ENCODE peak calls at places on chromosomes 6 and 20, in four cellular contexts. One of them, this sample, is unnamed.

GRCh38 chr6:16770701-16771569 is 9.7 kb upstream of the ATXN1 start:
- DNase-seq in GM23248: peak
- DNase-seq in PC-3: peak
- DNase-seq in fibroblast of lung: peak
- DNase-seq in this sample: peak

GRCh38 chr20:1776608-1777475 is 118.4 kb upstream of the SIRPA start:
- DNase-seq in PC-3: peak
- DNase-seq in fibroblast of lung: peak
- DNase-seq in GM23248: peak
- DNase-seq in this sample: peak

GRCh38 chr6:157561037-157561790 is 180.2 kb downstream of the ZDHHC14 start:
- DNase-seq in PC-3: no peak
- DNase-seq in GM23248: no peak
- DNase-seq in fibroblast of lung: no peak
- DNase-seq in this sample: no peak

GRCh38 chr20:37781626-37782025 is 87.8 kb downstream of the CTNNBL1 start:
- DNase-seq in GM23248: peak
- DNase-seq in fibroblast of lung: no peak
- DNase-seq in PC-3: peak
- DNase-seq in this sample: peak

GRCh38 chr6:36735110-36735971 is 37.7 kb downstream of the RAB44 start:
- DNase-seq in GM23248: peak
- DNase-seq in fibroblast of lung: peak
- DNase-seq in PC-3: peak
- DNase-seq in this sample: no peak

GRCh38 chr6:84052204-84052882 is 18.8 kb downstream of the MRAP2 start:
- DNase-seq in GM23248: peak
- DNase-seq in PC-3: peak
- DNase-seq in fibroblast of lung: peak
- DNase-seq in this sample: peak

GRCh38 chr20:43938932-43939761 is 24.5 kb downstream of the TOX2 start:
- DNase-seq in PC-3: peak
- DNase-seq in fibroblast of lung: peak
- DNase-seq in GM23248: peak
- DNase-seq in this sample: peak

GRCh38 chr6:32973144-32973854 is 4.9 kb downstream of the BRD2 start:
- DNase-seq in GM23248: peak
- DNase-seq in fibroblast of lung: no peak
- DNase-seq in PC-3: peak
- DNase-seq in this sample: peak

GRCh38 chr6:15893556-15894253 is 230.9 kb upstream of the DTNBP1 start:
- DNase-seq in GM23248: no peak
- DNase-seq in PC-3: peak
- DNase-seq in fibroblast of lung: peak
- DNase-seq in this sample: peak

GRCh38 chr6:124590001-124590400 is 372.2 kb upstream of the RNF217 start:
- DNase-seq in fibroblast of lung: no peak
- DNase-seq in PC-3: no peak
- DNase-seq in GM23248: no peak
- DNase-seq in this sample: no peak

GRCh38 chr6:44339763-44340625 is 2.5 kb upstream of the SPATS1 start:
- DNase-seq in PC-3: peak
- DNase-seq in GM23248: peak
- DNase-seq in fibroblast of lung: no peak
- DNase-seq in this sample: peak

GRCh38 chr20:10312111-10312510 is 93.5 kb downstream of the SNAP25 start:
- DNase-seq in GM23248: peak
- DNase-seq in PC-3: no peak
- DNase-seq in fibroblast of lung: peak
- DNase-seq in this sample: no peak

GRCh38 chr6:65182681-65183080 is 524.3 kb downstream of the EYS start:
- DNase-seq in fibroblast of lung: peak
- DNase-seq in GM23248: no peak
- DNase-seq in PC-3: peak
- DNase-seq in this sample: no peak

GRCh38 chr6:72260489-72260888 is 361.4 kb upstream of the KCNQ5 start:
- DNase-seq in GM23248: no peak
- DNase-seq in fibroblast of lung: no peak
- DNase-seq in PC-3: peak
- DNase-seq in this sample: no peak

GRCh38 chr20:18001131-18001921 is 32.5 kb downstream of the MGME1 start:
- DNase-seq in PC-3: peak
- DNase-seq in GM23248: peak
- DNase-seq in fibroblast of lung: peak
- DNase-seq in this sample: peak

GRCh38 chr6:134314236-134314821 is 3.6 kb downstream of the SGK1 start:
- DNase-seq in fibroblast of lung: no peak
- DNase-seq in GM23248: no peak
- DNase-seq in PC-3: no peak
- DNase-seq in this sample: no peak

GRCh38 chr6:80077067-80077466 is 29.4 kb upstream of the BCKDHB start:
- DNase-seq in fibroblast of lung: no peak
- DNase-seq in GM23248: no peak
- DNase-seq in PC-3: no peak
- DNase-seq in this sample: no peak

GRCh38 chr6:148789991-148790390 is 43.2 kb downstream of the UST start:
- DNase-seq in GM23248: no peak
- DNase-seq in PC-3: no peak
- DNase-seq in fibroblast of lung: no peak
- DNase-seq in this sample: no peak

GRCh38 chr6:3757241-3757641 is 5.7 kb upstream of the PXDC1 start:
- DNase-seq in PC-3: no peak
- DNase-seq in fibroblast of lung: no peak
- DNase-seq in GM23248: peak
- DNase-seq in this sample: no peak

GRCh38 chr6:131029661-131030297 is 33.3 kb downstream of the EPB41L2 start:
- DNase-seq in GM23248: peak
- DNase-seq in fibroblast of lung: peak
- DNase-seq in PC-3: no peak
- DNase-seq in this sample: no peak

GRCh38 chr6:30490031-30490876 is 945 bp downstream of the HLA-E start:
- DNase-seq in fibroblast of lung: peak
- DNase-seq in GM23248: peak
- DNase-seq in PC-3: peak
- DNase-seq in this sample: peak

GRCh38 chr6:131387706-131388455 is 185.1 kb upstream of the ARG1 start:
- DNase-seq in PC-3: no peak
- DNase-seq in fibroblast of lung: no peak
- DNase-seq in GM23248: peak
- DNase-seq in this sample: no peak

GRCh38 chr20:2663887-2664719 is at the start of gene IDH3B:
- DNase-seq in GM23248: peak
- DNase-seq in fibroblast of lung: peak
- DNase-seq in PC-3: peak
- DNase-seq in this sample: peak

GRCh38 chr6:5084787-5085637 is at the start of gene PPP1R3G:
- DNase-seq in fibroblast of lung: peak
- DNase-seq in PC-3: peak
- DNase-seq in GM23248: peak
- DNase-seq in this sample: peak
- TF ChIP-seq EZH2 in fibroblast of lung: no peak
- TF ChIP-seq EZH2 in PC-3: no peak
- TF ChIP-seq EZH2 in GM23248: no peak
- TF ChIP-seq EZH2 in this sample: no peak

DNA sequence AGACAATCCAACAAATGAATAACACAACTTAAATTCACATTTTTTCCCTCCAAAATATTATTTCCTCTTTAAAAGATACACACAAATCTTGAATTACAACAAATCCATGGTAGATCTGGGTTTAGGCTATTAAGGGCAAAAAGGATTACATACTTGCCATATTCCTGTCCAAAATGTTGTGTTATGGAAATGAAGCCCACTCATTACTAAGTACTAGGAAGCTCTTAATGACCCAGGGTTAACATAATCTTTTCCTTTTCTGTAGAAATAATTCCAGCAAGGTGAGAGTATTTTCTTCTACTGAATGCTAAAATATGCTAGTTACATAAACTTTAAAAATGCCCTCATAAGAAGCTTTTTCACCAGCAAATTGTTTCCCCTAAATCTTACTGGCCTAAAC is 1.6 kb downstream of the SHPRH start:
- DNase-seq in fibroblast of lung: no peak
- DNase-seq in GM23248: no peak
- DNase-seq in PC-3: no peak
- DNase-seq in this sample: no peak
- H3K4me3 ChIP-seq in fibroblast of lung: peak
- H3K4me3 ChIP-seq in GM23248: peak
- H3K4me3 ChIP-seq in PC-3: peak
- H3K4me3 ChIP-seq in this sample: peak

DNA sequence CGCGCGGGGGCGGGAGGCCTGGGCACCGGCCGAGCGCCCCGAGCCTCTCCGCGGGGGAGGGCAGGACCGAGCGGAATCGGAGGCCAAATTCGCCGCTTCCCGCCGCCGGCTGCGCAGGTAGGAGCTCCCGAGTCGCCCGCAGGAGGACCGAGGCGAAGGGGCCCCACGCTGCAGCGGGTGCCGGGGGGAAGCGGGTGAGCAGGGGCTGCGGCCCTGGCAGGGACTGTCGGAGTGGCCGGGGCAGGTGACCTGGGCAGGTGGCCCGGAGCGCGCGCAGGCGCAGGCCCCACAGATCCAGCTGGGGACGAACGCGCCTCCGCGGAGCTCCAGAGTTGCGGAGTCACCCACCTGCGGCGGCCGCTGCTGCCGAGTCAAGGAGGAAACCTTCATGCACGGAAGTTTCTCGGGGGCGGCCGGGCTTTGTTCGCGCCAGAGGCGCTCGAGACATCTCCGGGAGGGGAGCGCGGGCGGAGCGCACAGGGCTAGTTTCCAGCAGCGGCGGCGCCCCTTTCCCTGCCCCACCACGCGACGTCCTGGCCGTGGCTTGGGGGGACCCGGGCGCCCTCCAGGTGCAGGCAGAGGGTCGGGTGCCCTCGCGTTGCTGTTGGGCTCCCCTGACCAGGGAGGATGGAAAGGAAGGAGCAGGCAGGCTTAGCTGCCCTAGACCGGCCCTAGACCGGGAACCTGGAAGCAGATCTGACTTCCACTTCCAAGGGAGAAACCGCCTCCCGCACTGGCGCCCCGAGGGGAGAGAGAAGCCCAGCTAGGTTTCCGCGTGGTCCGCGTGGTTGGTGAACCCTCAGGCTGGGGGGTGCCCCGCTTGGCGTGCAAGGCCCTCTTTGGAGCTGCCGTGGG is 590 bp downstream of the SLCO4A1 start:
- DNase-seq in fibroblast of lung: peak
- DNase-seq in PC-3: peak
- DNase-seq in GM23248: peak
- DNase-seq in this sample: peak
- TF ChIP-seq EZH2 in fibroblast of lung: no peak
- TF ChIP-seq EZH2 in PC-3: no peak
- TF ChIP-seq EZH2 in GM23248: peak
- TF ChIP-seq EZH2 in this sample: no peak

GRCh38 chr6:168896321-168896720 is 357.3 kb downstream of the THBS2 start:
- DNase-seq in PC-3: no peak
- DNase-seq in GM23248: no peak
- DNase-seq in fibroblast of lung: no peak
- DNase-seq in this sample: no peak

GRCh38 chr6:168901076-168901475 is 352.6 kb downstream of the THBS2 start:
- DNase-seq in fibroblast of lung: no peak
- DNase-seq in PC-3: no peak
- DNase-seq in GM23248: peak
- DNase-seq in this sample: no peak

GRCh38 chr6:168892031-168892430 is 361.6 kb downstream of the THBS2 start:
- DNase-seq in GM23248: no peak
- DNase-seq in PC-3: peak
- DNase-seq in fibroblast of lung: no peak
- DNase-seq in this sample: no peak

GRCh38 chr6:168890306-168890995 is 363.2 kb downstream of the THBS2 start:
- DNase-seq in fibroblast of lung: no peak
- DNase-seq in PC-3: no peak
- DNase-seq in GM23248: no peak
- DNase-seq in this sample: no peak

GRCh38 chr6:168895102-168895812 is 358.4 kb downstream of the THBS2 start:
- DNase-seq in GM23248: peak
- DNase-seq in fibroblast of lung: peak
- DNase-seq in PC-3: peak
- DNase-seq in this sample: peak
- H3K4me3 ChIP-seq in GM23248: peak
- H3K4me3 ChIP-seq in fibroblast of lung: peak
- H3K4me3 ChIP-seq in PC-3: peak
- H3K4me3 ChIP-seq in this sample: no peak

DNA sequence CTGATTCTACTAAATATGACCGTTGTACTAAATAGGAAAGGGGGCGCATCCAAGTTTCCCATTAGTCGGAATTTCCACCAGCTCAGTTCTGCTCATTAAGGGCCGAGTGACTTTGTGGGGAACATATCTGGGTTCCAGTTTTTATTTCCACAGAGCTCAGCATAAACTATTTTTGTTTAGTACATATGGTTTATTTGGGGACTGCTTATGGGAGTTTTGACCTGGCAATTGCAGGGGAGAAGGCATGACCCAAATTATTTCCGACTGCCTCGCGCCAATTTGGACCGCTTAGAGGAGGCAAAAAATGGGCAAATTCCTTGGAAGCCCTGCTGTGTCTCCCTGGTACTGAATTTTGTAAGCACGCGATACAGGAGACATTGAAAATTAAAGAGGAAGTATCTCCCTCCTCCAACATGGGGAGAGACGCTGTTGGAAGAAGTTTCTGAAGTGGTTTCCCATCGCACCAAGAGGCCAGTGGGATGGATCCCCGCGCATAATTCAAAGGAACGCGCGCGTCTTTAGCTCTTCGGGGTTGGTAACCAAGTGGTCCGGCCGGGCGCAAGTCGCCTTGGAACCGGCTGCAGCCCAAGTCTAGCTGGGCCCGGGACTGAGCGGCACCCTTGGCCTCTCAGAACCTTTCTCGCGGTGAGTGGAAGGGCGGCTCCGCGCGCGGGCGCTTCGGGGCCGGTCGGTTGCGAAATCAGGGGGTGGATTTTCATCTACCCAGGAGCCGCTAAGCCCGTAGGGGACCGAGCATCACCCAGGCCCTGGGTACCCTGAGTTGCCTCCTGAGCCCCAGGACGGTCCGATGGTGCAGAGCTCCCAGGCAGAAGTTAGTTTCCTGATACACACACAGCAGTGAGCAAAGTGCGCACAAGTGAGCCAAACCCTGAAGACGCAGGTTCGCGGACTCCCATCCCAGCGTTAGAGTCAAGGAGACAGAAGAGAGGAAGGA is 6.3 kb downstream of the NKX2-2 start:
- DNase-seq in fibroblast of lung: no peak
- DNase-seq in GM23248: no peak
- DNase-seq in PC-3: no peak
- DNase-seq in this sample: no peak
- TF ChIP-seq EZH2 in fibroblast of lung: peak
- TF ChIP-seq EZH2 in GM23248: peak
- TF ChIP-seq EZH2 in PC-3: no peak
- TF ChIP-seq EZH2 in this sample: peak

This sample was measured in mammary epithelial cell.